ENCODE peak calls at places on chromosome 2, in four cellular contexts. X is right lobe of liver, F is suprapubic skin, V is ovary. A is an unnamed sample. For H3K9me3, the result is how much of the 10 kb centered on the place peaks cover.

GRCh38 chr2:174694196-174694878 is 69.9 kb downstream of the CHRNA1 start:
- DNase-seq in X (no peak), F (no peak), V (no peak), A (no peak)

GRCh38 chr2:176419591-176420071 is 150.4 kb downstream of the MTX2 start:
- DNase-seq in X (no peak), F (no peak), V (no peak), A (no peak)

GRCh38 chr2:219445220-219445631 is 10.6 kb downstream of the SPEG start:
- DNase-seq in X (no peak), F (no peak), V (no peak), A (no peak)

GRCh38 chr2:165791811-165792454 is 2.1 kb downstream of the GALNT3 start:
- DNase-seq in X (no peak), F (no peak), V (no peak), A (no peak)

GRCh38 chr2:118849226-118850170 is 2.0 kb upstream of the EN1 start:
- DNase-seq in X (no peak), F (peak), V (no peak), A (no peak)

GRCh38 chr2:36277146-36277808 is 78.3 kb upstream of the CRIM1 start:
- DNase-seq in X (no peak), F (no peak), V (no peak), A (no peak)

GRCh38 chr2:189149981-189150380 is 29.6 kb downstream of the COL5A2 start:
- DNase-seq in X (no peak), F (no peak), V (no peak), A (no peak)

GRCh38 chr2:16281451-16282330 is 341.3 kb downstream of the MYCN start:
- DNase-seq in X (no peak), F (no peak), V (no peak), A (no peak)

GRCh38 chr2:235206399-235206798 is 254.6 kb downstream of the SH3BP4 start:
- DNase-seq in X (no peak), F (no peak), V (no peak), A (no peak)

GRCh38 chr2:40760071-40760666 is 308.3 kb upstream of the SLC8A1 start:
- DNase-seq in X (no peak), F (no peak), V (no peak), A (peak)

GRCh38 chr2:96161785-96162367 is 16.6 kb upstream of the DUSP2 start:
- DNase-seq in X (no peak), F (no peak), V (no peak), A (no peak)

GRCh38 chr2:88263861-88264260 is 93.7 kb downstream of the THNSL2 start:
- DNase-seq in X (no peak), F (no peak), V (no peak), A (no peak)

GRCh38 chr2:64474200-64474630 is 20.3 kb downstream of the LGALSL start:
- DNase-seq in X (no peak), F (no peak), V (no peak), A (no peak)

GRCh38 chr2:161355985-161356384 is 47.8 kb downstream of the PSMD14 start:
- DNase-seq in X (no peak), F (no peak), V (no peak), A (no peak)

GRCh38 chr2:109560265-109560664 is 53.5 kb downstream of the SEPTIN10 start:
- DNase-seq in X (no peak), F (no peak), V (no peak), A (no peak)

GRCh38 chr2:181317511-181317910 is 139.7 kb upstream of the ITGA4 start:
- DNase-seq in X (no peak), F (no peak), V (no peak), A (no peak)

GRCh38 chr2:69077224-69077953 is 64.4 kb downstream of the ANTXR1 start:
- DNase-seq in X (no peak), F (no peak), V (no peak), A (no peak)

GRCh38 chr2:188983427-188984101 is 9.4 kb downstream of the COL3A1 start:
- DNase-seq in X (no peak), F (no peak), V (no peak), A (no peak)

GRCh38 chr2:201854221-201854801 is 48.0 kb downstream of the CDK15 start:
- DNase-seq in X (no peak), F (no peak), V (no peak), A (no peak)

GRCh38 chr2:197205590-197206215 is 104.9 kb downstream of the ANKRD44 start:
- DNase-seq in X (no peak), F (no peak), V (no peak), A (no peak)

GRCh38 chr2:136235451-136236418 is 117.8 kb upstream of the CXCR4 start:
- DNase-seq in X (no peak), F (no peak), V (no peak), A (no peak)

GRCh38 chr2:96802281-96802595 is 13.8 kb upstream of the CNNM3 start:
- DNase-seq in X (no peak), F (no peak), V (no peak), A (no peak)

GRCh38 chr2:225756198-225756597 is 356.7 kb downstream of the NYAP2 start:
- DNase-seq in X (no peak), F (no peak), V (no peak), A (no peak)

GRCh38 chr2:146952691-146953090 is 892.1 kb upstream of the ACVR2A start:
- DNase-seq in X (no peak), F (no peak), V (no peak), A (no peak)

GRCh38 chr2:236284208-236284607 is 20.0 kb upstream of the ASB18 start:
- DNase-seq in X (no peak), F (no peak), V (no peak), A (no peak)

GRCh38 chr2:28225472-28225915 is 167.2 kb upstream of the FOSL2 start:
- DNase-seq in X (no peak), F (no peak), V (no peak), A (no peak)

GRCh38 chr2:207561386-207562080 is 31.8 kb downstream of the CREB1 start:
- DNase-seq in X (no peak), F (no peak), V (no peak), A (no peak)

GRCh38 chr2:227351639-227352038 is 26.6 kb downstream of the MFF start:
- DNase-seq in X (no peak), F (no peak), V (no peak), A (no peak)

GRCh38 chr2:227341553-227341952 is 16.5 kb downstream of the MFF start:
- DNase-seq in X (no peak), F (no peak), V (no peak), A (no peak)

GRCh38 chr2:227349989-227350648 is 25.1 kb downstream of the MFF start:
- DNase-seq in X (no peak), F (no peak), V (no peak), A (no peak)

GRCh38 chr2:227347117-227347516 is 22.1 kb downstream of the MFF start:
- DNase-seq in X (no peak), F (no peak), V (no peak), A (no peak)
- TF ChIP-seq CTCF in X (no peak), F (no peak), V (no peak), A (no peak)

GRCh38 chr2:153770359-153770991 is 101.2 kb upstream of the GALNT13 start:
- DNase-seq in X (no peak), F (no peak), V (no peak), A (no peak)
- H3K9me3 ChIP-seq in X (under half), F (under half), V (under half), A (under half)

GRCh38 chr2:17476060-17476459 is 42.2 kb downstream of the RAD51AP2 start:
- DNase-seq in X (no peak), F (no peak), V (no peak), A (no peak)

GRCh38 chr2:17471979-17472378 is 46.3 kb downstream of the RAD51AP2 start:
- DNase-seq in X (no peak), F (no peak), V (no peak), A (no peak)

GRCh38 chr2:17475285-17475684 is 43.0 kb downstream of the RAD51AP2 start:
- DNase-seq in X (no peak), F (no peak), V (no peak), A (no peak)

GRCh38 chr2:17476820-17477219 is 41.4 kb downstream of the RAD51AP2 start:
- DNase-seq in X (no peak), F (no peak), V (no peak), A (no peak)

GRCh38 chr2:17470855-17471641 is 47.2 kb downstream of the RAD51AP2 start:
- DNase-seq in X (no peak), F (no peak), V (no peak), A (no peak)
- TF ChIP-seq CTCF in X (peak), F (no peak), V (no peak), A (no peak)

GRCh38 chr2:98434492-98434891 is 10.2 kb upstream of the INPP4A start:
- DNase-seq in X (no peak), F (no peak), V (no peak), A (no peak)
- H3K9me3 ChIP-seq in X (under half), F (under half), V (under half), A (under half)

GRCh38 chr2:185066128-185066527 is 467.8 kb downstream of the ZNF804A start:
- DNase-seq in X (no peak), F (no peak), V (no peak), A (no peak)
- TF ChIP-seq CTCF in X (no peak), F (no peak), V (no peak), A (no peak)

GRCh38 chr2:6832556-6832955 is 33.2 kb downstream of the CMPK2 start:
- DNase-seq in X (no peak), F (no peak), V (no peak), A (no peak)

GRCh38 chr2:6832995-6833604 is 32.6 kb downstream of the CMPK2 start:
- DNase-seq in X (no peak), F (no peak), V (no peak), A (no peak)

GRCh38 chr2:6831229-6831628 is 34.5 kb downstream of the CMPK2 start:
- DNase-seq in X (no peak), F (no peak), V (no peak), A (no peak)

GRCh38 chr2:6835467-6835866 is 30.2 kb downstream of the CMPK2 start:
- DNase-seq in X (no peak), F (no peak), V (no peak), A (no peak)
- H3K9me3 ChIP-seq in X (under half), F (under half), V (under half), A (under half)

DNA sequence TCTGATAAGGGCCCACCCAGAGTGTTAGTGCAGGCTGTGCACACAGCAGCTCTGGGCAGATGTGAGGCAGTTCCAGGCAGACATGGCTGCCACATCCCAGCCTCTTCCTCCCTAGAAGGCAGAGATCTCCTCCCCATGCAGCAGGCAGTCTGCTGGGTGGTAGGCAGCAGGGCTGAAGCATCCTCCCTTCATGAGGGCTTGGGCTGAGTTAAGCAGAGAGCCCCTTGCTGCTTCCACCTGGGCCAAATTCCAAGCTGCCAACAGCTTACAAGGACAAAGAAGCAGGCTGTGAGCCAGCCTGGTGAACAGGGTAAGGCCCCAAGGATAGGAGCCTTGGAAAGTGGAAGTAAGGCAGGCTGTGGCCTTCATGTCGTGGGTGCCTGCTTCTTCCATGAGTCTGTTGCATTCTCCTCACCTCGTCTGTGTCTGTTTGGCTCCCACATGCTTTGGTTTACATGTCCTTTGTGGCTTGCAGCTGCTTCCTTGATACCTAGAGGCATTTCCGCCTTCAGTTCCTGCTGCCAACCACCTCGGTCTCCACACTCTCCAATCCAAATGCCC is 7.8 kb downstream of the PSD4 start:
- DNase-seq in X (no peak), F (no peak), V (no peak), A (no peak)
- TF ChIP-seq CTCF in X (no peak), F (no peak), V (no peak), A (no peak)

GRCh38 chr2:126419403-126419802 is 236.6 kb upstream of the GYPC start:
- DNase-seq in X (no peak), F (no peak), V (no peak), A (no peak)
- H3K9me3 ChIP-seq in X (under half), F (under half), V (under half), A (under half)

A was measured in heart left ventricle.